ENCODE peak calls at places on chromosome 12, in nine cellular contexts. G, P, L, W, Z, D, C, N and H are unnamed samples. For H3K4me1, the result is how much of the 10 kb centered on the place peaks cover.

GRCh38 chr12:130990034-130990433 is 36.3 kb downstream of the ADGRD1 start:
- DNase-seq in P (no peak), Z (no peak), G (no peak), C (peak), W (peak), N (no peak), L (peak), D (no peak), H (no peak)

GRCh38 chr12:126389215-126389841 is 1324.1 kb downstream of the AACS start:
- DNase-seq in G (no peak), L (no peak), D (no peak), C (no peak), W (peak), Z (no peak), P (no peak), N (peak), H (no peak)

GRCh38 chr12:45490232-45490881 is 239.1 kb upstream of the ARID2 start:
- DNase-seq in Z (no peak), W (no peak), D (no peak), G (no peak), C (no peak), P (no peak), N (no peak), L (no peak), H (no peak)

GRCh38 chr12:70660620-70661219 is 23.5 kb upstream of the PTPRB start:
- DNase-seq in N (no peak), W (no peak), G (no peak), Z (peak), C (no peak), P (no peak), D (no peak), L (peak), H (peak)

GRCh38 chr12:80912906-80913769 is 24.6 kb downstream of the LIN7A start:
- DNase-seq in P (no peak), C (no peak), L (no peak), N (no peak), W (no peak), D (no peak), Z (no peak), G (no peak), H (no peak)

GRCh38 chr12:96397756-96398421 is 2.4 kb downstream of the CDK17 start:
- DNase-seq in D (no peak), G (no peak), W (no peak), P (no peak), L (no peak), N (no peak), C (no peak), Z (no peak), H (no peak)

GRCh38 chr12:85280138-85280983 is at the start of gene ALX1:
- DNase-seq in G (no peak), W (peak), C (peak), Z (peak), L (no peak), N (no peak), D (no peak), P (peak), H (peak)

GRCh38 chr12:51389302-51389999 is 1.8 kb downstream of the GALNT6 start:
- DNase-seq in N (no peak), P (no peak), G (no peak), Z (no peak), D (no peak), L (no peak), W (no peak), C (no peak), H (peak)

GRCh38 chr12:77062846-77063461 is 2.4 kb downstream of the E2F7 start:
- DNase-seq in Z (no peak), P (no peak), N (no peak), G (no peak), C (no peak), L (no peak), W (no peak), D (no peak), H (peak)

GRCh38 chr12:89889051-89889450 is 180.4 kb upstream of the ATP2B1 start:
- DNase-seq in G (no peak), W (no peak), D (no peak), L (no peak), Z (no peak), P (no peak), N (no peak), C (no peak), H (no peak)

GRCh38 chr12:57066245-57066644 is 12.3 kb downstream of the NEMP1 start:
- DNase-seq in P (no peak), N (no peak), Z (no peak), D (no peak), W (no peak), G (no peak), C (no peak), L (no peak), H (no peak)

GRCh38 chr12:79900951-79901350 is 33.9 kb downstream of the PPP1R12A start:
- DNase-seq in N (no peak), Z (no peak), C (no peak), W (no peak), L (no peak), P (no peak), G (no peak), D (no peak), H (no peak)

GRCh38 chr12:26711072-26711471 is 121.9 kb downstream of the ITPR2 start:
- DNase-seq in D (no peak), W (no peak), Z (no peak), P (no peak), C (no peak), G (no peak), L (no peak), N (no peak), H (no peak)

GRCh38 chr12:104930388-104931326 is 27.4 kb downstream of the SLC41A2 start:
- DNase-seq in W (no peak), Z (no peak), C (no peak), L (no peak), N (no peak), P (no peak), D (no peak), G (no peak), H (no peak)

GRCh38 chr12:10211101-10211974 is 1.3 kb upstream of the GABARAPL1 start:
- DNase-seq in Z (no peak), L (no peak), W (no peak), P (no peak), C (no peak), G (no peak), D (no peak), N (no peak), H (no peak)

GRCh38 chr12:10212623-10213131 is at the start of gene GABARAPL1:
- DNase-seq in P (peak), C (peak), N (peak), L (peak), Z (peak), W (peak), D (peak), G (peak), H (peak)

GRCh38 chr12:10213168-10214130 is 772 bp downstream of the GABARAPL1 start:
- DNase-seq in G (peak), D (peak), N (peak), Z (peak), L (peak), W (peak), P (peak), C (peak), H (peak)

GRCh38 chr12:10210225-10210624 is 2.5 kb upstream of the GABARAPL1 start:
- DNase-seq in D (no peak), C (no peak), P (no peak), G (no peak), N (no peak), Z (no peak), L (no peak), W (no peak), H (no peak)

DNA sequence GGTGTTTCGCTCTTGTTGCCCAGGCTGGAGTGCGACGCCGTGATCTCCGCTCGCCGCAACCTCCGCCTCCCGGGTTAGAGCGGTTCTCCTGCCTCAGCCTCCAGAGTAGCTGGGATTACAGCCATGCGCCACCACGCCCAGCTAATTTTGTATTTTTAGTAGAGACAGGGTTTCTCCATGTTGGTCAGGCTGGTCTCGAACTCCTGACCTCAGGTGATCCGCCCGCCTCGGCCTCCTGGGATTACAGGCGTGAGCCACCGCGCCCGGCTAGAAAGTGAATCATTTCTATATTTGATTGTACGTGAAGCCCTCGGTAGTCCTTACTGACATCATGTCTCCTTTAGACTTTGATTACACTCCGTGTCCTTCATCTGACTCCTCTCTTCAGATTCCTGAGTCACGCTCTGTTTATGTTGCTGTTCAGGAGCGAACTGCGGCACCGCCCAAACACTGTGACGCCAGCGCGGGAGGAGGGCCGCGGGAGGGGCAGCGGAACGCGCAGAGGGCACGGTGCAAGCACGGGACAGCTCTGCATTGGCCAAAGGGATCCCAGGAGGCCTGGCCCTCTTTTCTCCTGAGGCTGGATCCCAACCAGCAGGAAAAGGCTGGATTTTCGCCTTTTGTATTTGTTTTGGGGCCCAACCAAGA is 578 bp upstream of the GABARAPL1 start:
- DNase-seq in G (peak), L (peak), Z (peak), P (peak), D (peak), C (peak), N (peak), W (peak), H (peak)
- H3K4me3 ChIP-seq in G (peak), L (peak), Z (peak), P (peak), D (peak), C (peak), N (peak), W (peak), H (peak)

DNA sequence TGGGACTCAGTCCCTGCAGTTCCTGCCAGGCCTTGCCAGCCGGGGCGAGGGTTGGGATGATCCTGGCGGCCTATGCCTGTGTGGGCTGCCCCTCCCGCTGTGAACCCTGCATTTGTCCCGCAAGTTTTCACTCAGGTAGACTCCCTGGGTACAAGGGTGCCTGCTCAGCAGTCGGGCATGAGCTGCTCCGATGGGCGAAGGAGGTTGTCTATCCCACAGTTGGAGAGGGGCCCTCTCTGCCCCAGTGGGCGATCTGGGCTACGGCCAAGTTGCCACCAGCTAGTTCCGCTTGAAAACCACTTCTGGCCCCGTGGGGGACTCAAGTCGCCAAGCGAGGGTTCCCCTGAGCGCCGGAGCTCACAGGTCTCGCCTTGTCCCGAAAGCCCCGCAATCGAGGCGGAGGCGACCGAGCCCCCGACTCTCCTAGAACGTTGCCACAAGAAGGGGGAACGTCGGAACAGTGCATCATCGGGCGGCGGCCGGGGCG is 368 bp upstream of the TPI1 start:
- DNase-seq in G (no peak), C (no peak), Z (no peak), P (no peak), L (peak), D (no peak), W (no peak), N (no peak), H (peak)
- H3K27ac ChIP-seq in G (peak), C (peak), Z (peak), P (no peak), L (peak), D (peak), W (peak), N (peak), H (peak)

GRCh38 chr12:113062502-113063395 is 6.2 kb downstream of the DTX1 start:
- DNase-seq in D (no peak), N (no peak), L (no peak), C (peak), G (no peak), P (peak), Z (no peak), W (no peak), H (no peak)

GRCh38 chr12:113063396-113064350 is 7.1 kb downstream of the DTX1 start:
- DNase-seq in L (no peak), N (no peak), P (no peak), D (no peak), W (no peak), C (no peak), G (no peak), Z (no peak), H (no peak)

GRCh38 chr12:113060336-113060960 is 3.9 kb downstream of the DTX1 start:
- DNase-seq in G (no peak), N (no peak), L (no peak), C (peak), P (no peak), W (no peak), D (no peak), Z (no peak), H (no peak)

GRCh38 chr12:113059071-113059595 is 2.6 kb downstream of the DTX1 start:
- DNase-seq in N (no peak), C (no peak), Z (no peak), P (no peak), D (no peak), W (no peak), L (no peak), G (no peak), H (no peak)

DNA sequence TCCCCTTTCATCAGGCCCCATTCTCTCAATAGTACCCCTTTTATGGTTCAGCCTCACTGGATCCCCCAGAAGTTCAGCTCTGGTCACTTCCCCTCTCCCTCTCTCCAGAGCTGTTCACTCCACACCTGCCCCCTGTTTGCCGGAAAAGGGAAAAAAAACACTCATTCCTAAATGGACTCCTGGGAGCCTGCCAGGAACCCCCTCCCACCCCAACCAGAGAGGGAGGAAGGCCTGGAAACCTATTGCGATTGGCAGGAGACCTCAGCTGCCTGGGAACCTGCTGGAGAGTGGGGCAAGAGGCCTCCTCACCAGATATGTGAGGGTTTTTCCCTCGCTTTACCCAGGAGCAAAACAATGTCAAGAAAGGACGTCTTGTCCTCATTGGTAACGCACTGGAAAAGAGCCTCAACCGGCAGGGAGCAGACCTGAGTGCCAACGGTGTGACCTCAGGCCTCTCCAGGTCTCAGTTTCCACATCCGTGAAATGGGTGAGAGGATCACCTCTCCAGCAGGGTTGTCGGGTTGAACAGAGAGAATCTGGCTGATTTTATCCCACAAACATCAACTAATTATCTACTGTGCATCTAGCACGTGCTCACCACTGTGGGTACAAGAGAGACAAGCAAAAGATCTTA is 4.6 kb downstream of the DTX1 start:
- DNase-seq in L (no peak), D (no peak), C (peak), G (no peak), P (no peak), N (no peak), W (no peak), Z (no peak), H (no peak)
- H3K4me1 ChIP-seq in L (under half), D (under half), C (under half), G (under half), P (under half), N (under half), W (under half), Z (under half), H (under half)

DNA sequence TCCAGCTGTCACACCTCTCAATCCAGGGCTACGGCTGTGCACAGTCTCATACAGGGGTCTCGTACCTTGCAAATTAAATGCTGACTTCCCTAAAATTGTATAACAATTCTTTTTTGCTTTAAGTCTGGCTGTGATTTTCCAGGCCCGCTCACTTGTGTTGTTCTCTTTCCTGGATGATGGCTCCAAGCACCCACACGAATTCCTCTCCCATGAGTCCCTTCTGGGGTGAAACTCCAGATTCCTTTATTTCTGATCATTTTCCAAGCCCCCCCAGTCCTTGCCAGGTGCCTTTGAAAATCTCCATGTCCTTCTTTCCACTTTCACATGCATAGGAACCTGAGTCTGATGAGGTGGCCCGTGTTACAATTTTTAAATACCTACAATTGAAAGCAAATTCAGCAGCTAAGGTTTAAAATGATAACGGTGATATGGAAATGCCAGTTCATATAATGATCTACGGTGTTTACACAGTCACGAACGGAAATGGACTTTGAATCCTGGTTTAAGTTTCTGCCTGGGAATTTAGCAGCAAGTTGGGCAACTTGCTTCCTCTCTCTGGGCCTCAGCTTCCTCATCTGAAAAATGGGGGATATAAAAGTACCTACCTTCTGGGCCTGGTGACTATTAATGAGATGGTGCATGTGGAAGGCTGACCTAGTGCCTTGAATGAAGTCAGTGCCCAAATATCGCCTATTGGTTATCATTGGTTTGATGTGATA is 85.5 kb downstream of the STAB2 start:
- DNase-seq in N (no peak), P (no peak), L (no peak), D (no peak), W (no peak), Z (peak), G (no peak), C (no peak), H (no peak)
- H3K4me3 ChIP-seq in N (no peak), P (no peak), L (no peak), D (no peak), W (no peak), Z (no peak), G (no peak), C (no peak), H (no peak)

DNA sequence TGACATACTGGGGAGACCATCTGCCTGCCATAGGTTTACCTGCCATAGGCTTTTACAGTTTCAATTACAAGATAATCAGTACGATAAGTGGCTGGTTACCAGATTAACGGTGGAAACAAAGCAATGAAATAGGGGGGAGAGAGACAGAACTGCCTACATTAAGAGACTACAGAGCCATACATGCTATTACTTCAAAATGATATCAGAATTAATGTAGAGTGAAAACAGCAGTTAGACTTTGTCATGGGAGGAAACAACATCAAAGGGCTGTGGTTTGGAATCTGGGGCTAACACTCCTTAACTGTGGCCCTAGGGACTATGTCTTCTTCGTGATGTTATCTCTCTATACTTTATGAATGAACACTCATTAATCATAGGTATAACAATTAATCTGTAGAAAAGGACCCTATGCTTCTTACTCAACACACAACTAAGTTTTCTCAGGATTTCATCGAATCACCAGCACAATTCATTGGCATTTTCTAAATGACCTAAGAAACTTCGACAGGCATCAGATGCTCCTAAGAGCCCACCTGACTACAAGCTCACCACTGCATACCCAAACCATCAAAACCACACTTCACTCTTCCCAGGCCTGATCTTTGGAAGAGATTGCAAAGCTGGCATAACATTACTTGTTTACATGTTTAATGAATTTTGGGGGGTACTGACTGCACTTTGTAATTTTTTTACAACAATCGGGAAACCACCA is 475.6 kb upstream of the SOX5 start:
- DNase-seq in Z (no peak), N (no peak), D (no peak), P (no peak), L (no peak), C (no peak), W (no peak), G (no peak), H (no peak)
- H3K27ac ChIP-seq in Z (no peak), N (no peak), D (no peak), P (no peak), L (no peak), C (no peak), W (no peak), G (no peak), H (peak)

DNA sequence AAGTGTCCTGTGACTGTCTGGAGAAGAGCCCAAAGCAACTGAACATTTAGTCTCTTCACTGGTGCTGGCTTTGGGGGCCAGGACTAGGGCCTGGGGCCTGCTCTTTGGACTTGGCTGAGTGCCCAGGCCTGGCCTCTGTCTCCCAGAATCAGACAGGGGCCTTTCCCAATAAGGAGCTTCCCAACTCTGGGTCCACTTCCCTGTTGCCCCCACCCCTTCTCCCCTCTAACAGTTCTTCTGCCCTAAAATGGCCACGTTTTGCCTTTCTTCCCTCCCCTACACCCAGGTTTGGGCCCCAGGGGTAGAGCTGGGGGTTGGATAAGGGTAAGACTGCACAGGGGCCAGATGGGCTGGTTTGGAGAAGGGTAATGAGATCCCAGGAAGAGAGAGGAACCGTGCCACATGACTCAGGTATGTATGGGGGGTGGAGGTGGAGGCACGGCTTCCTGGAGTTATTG is 10.0 kb upstream of the ITGA5 start:
- DNase-seq in Z (no peak), C (no peak), D (no peak), N (no peak), G (no peak), P (no peak), L (no peak), W (no peak), H (no peak)
- H3K4me1 ChIP-seq in Z (under half), C (under half), D (under half), N (under half), G (under half), P (under half), L (half or more), W (under half), H (under half)

GRCh38 chr12:123910057-123910456 is 62.6 kb downstream of the CCDC92 start:
- DNase-seq in L (no peak), P (no peak), W (no peak), G (no peak), C (no peak), D (no peak), N (no peak), Z (no peak), H (no peak)
- H3K4me3 ChIP-seq in L (no peak), P (no peak), W (no peak), G (no peak), C (no peak), D (no peak), N (no peak), Z (no peak), H (no peak)

GRCh38 chr12:774051-774614 is 21.8 kb downstream of the WNK1 start:
- DNase-seq in C (no peak), N (no peak), D (no peak), L (no peak), W (no peak), G (no peak), P (peak), Z (no peak), H (no peak)
- H3K27ac ChIP-seq in C (peak), N (no peak), D (no peak), L (no peak), W (no peak), G (peak), P (peak), Z (no peak), H (no peak)